ENCODE peak calls at places on chromosomes 6 and 20, in five cellular contexts. H is fibroblast of lung, G is kidney, T is neuronal stem cell, V is neural progenitor cell. Q is an unnamed sample. For H3K4me1, the result is how much of the 10 kb centered on the place peaks cover.

GRCh38 chr6:56594699-56595098 is 48.0 kb downstream of the DST start:
- DNase-seq in H (no peak), G (no peak), T (no peak), V (no peak), Q (peak)

GRCh38 chr20:44888226-44889103 is 3.0 kb downstream of the YWHAB start:
- DNase-seq in H (no peak), G (no peak), T (no peak), V (no peak), Q (no peak)

GRCh38 chr6:143896096-143896880 is 32.0 kb downstream of the ZC2HC1B start:
- DNase-seq in H (no peak), G (no peak), T (no peak), V (no peak), Q (no peak)

GRCh38 chr6:2846873-2847224 is 5.2 kb upstream of the SERPINB1 start:
- DNase-seq in H (no peak), G (no peak), T (no peak), V (no peak), Q (no peak)

GRCh38 chr6:117829594-117830319 is 77.3 kb upstream of the SLC35F1 start:
- DNase-seq in H (peak), G (no peak), T (peak), V (peak), Q (peak)

GRCh38 chr20:46546936-46547335 is 3.5 kb downstream of the OCSTAMP start:
- DNase-seq in H (no peak), G (no peak), T (no peak), V (no peak), Q (no peak)

GRCh38 chr20:21096321-21097043 is 9.7 kb downstream of the LINC00237 start:
- DNase-seq in H (no peak), G (no peak), T (no peak), V (peak), Q (no peak)

GRCh38 chr6:85362652-85363310 is 87.1 kb upstream of the NT5E start:
- DNase-seq in H (peak), G (no peak), T (no peak), V (no peak), Q (no peak)

GRCh38 chr6:75285156-75285639 is 606 bp upstream of the TMEM30A start:
- DNase-seq in H (no peak), G (no peak), T (no peak), V (no peak), Q (no peak)

GRCh38 chr20:13865825-13866351 is 81.1 kb downstream of the NDUFAF5 start:
- DNase-seq in H (peak), G (no peak), T (no peak), V (no peak), Q (no peak)

GRCh38 chr6:42441059-42441471 is 10.7 kb downstream of the TRERF1 start:
- DNase-seq in H (peak), G (no peak), T (no peak), V (no peak), Q (no peak)

GRCh38 chr6:105981888-105982358 is 104.2 kb upstream of the PRDM1 start:
- DNase-seq in H (no peak), G (peak), T (no peak), V (no peak), Q (no peak)

GRCh38 chr6:111674413-111674812 is 68.7 kb upstream of the TRAF3IP2 start:
- DNase-seq in H (no peak), G (no peak), T (no peak), V (no peak), Q (no peak)

GRCh38 chr20:45993197-45993951 is 15.3 kb upstream of the MMP9 start:
- DNase-seq in H (peak), G (peak), T (no peak), V (no peak), Q (no peak)

DNA sequence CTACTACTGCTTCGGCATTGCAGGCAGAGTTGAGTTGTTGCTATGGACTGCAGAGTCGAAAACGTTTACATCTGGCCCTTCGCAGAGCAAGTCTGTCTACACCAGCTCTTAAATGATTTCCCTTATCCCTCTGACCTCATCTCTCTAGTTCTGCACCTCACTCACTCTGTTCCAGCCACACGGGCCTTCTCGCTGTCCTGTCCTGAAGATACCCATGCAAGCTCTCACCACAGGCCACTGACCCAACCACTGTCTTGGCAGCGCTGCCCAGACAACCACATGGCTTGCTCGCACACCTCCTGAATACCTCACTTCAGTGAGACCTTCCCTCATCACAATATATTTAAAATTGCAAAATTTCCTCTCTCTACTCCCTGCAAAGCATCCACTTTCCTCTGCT is 31.4 kb downstream of the B4GALT5 start:
- DNase-seq in H (no peak), G (no peak), T (no peak), V (no peak), Q (no peak)
- H3K9ac ChIP-seq in H (no peak), G (no peak), T (no peak), V (no peak), Q (no peak)

GRCh38 chr6:34355889-34356288 is 36.6 kb downstream of the NUDT3 start:
- DNase-seq in H (no peak), G (no peak), T (no peak), V (no peak), Q (no peak)
- H3K4me1 ChIP-seq in H (under half), G (under half), T (under half), V (under half), Q (under half)

GRCh38 chr6:52739134-52739533 is 24.1 kb downstream of the GSTA2 start:
- DNase-seq in H (no peak), G (no peak), T (no peak), V (no peak), Q (no peak)
- H3K9ac ChIP-seq in H (no peak), G (no peak), T (no peak), V (no peak), Q (no peak)

DNA sequence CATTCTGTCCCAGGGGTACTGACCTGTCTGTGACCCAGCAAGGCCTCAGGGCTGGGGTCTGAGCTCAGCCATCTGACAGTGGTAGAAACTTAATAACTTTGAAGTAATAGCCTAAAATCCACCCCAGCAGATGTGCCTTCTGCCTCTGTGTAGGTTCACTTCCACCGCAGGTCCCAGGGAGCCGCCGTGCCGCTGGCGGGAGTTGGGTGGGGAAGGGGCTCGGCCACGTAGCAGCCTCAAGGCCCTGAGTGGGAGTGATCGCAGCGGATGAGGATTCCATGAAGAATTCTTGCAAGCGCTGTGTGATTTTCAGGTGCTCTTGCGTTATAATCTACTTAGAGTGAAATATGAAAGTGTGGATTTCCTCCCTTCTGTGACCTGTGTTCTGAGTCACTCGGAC is 163.7 kb downstream of the DTNBP1 start:
- DNase-seq in H (no peak), G (no peak), T (no peak), V (no peak), Q (no peak)
- H3K4me1 ChIP-seq in H (under half), G (under half), T (under half), V (under half), Q (under half)

GRCh38 chr6:26124550-26125014 is 37.4 kb downstream of the HFE start:
- DNase-seq in H (no peak), G (no peak), T (no peak), V (no peak), Q (peak)
- H3K9ac ChIP-seq in H (peak), G (peak), T (peak), V (peak), Q (peak)

GRCh38 chr6:156864557-156864956 is 87.4 kb downstream of the ARID1B start:
- DNase-seq in H (peak), G (no peak), T (no peak), V (no peak), Q (no peak)

GRCh38 chr6:156863504-156863903 is 86.3 kb downstream of the ARID1B start:
- DNase-seq in H (no peak), G (no peak), T (no peak), V (no peak), Q (no peak)

GRCh38 chr6:156857573-156857972 is 80.4 kb downstream of the ARID1B start:
- DNase-seq in H (peak), G (no peak), T (no peak), V (no peak), Q (no peak)

GRCh38 chr6:156862711-156863110 is 85.5 kb downstream of the ARID1B start:
- DNase-seq in H (no peak), G (no peak), T (no peak), V (no peak), Q (no peak)

GRCh38 chr6:156859686-156860085 is 82.5 kb downstream of the ARID1B start:
- DNase-seq in H (no peak), G (no peak), T (no peak), V (no peak), Q (no peak)
- H3K4me1 ChIP-seq in H (under half), G (under half), T (under half), V (under half), Q (under half)

GRCh38 chr6:43823879-43824740 is 54.1 kb downstream of the VEGFA start:
- DNase-seq in H (no peak), G (no peak), T (no peak), V (no peak), Q (no peak)

GRCh38 chr6:43823390-43823789 is 53.4 kb downstream of the VEGFA start:
- DNase-seq in H (no peak), G (no peak), T (no peak), V (no peak), Q (no peak)

GRCh38 chr6:43824741-43825064 is 54.7 kb downstream of the VEGFA start:
- DNase-seq in H (no peak), G (no peak), T (no peak), V (no peak), Q (no peak)

GRCh38 chr6:43826739-43827138 is 56.7 kb downstream of the VEGFA start:
- DNase-seq in H (no peak), G (no peak), T (no peak), V (no peak), Q (no peak)

GRCh38 chr6:43825187-43826115 is 55.4 kb downstream of the VEGFA start:
- DNase-seq in H (no peak), G (no peak), T (no peak), V (no peak), Q (no peak)
- H3K9ac ChIP-seq in H (no peak), G (peak), T (peak), V (no peak), Q (no peak)

GRCh38 chr20:2290486-2290885 is 5.3 kb upstream of the TGM3 start:
- DNase-seq in H (no peak), G (no peak), T (no peak), V (no peak), Q (no peak)
- H3K4me1 ChIP-seq in H (under half), G (under half), T (under half), V (under half), Q (under half)

GRCh38 chr20:2867081-2867860 is 6.0 kb upstream of the PTPRA start:
- DNase-seq in H (no peak), G (no peak), T (no peak), V (no peak), Q (no peak)
- H3K9ac ChIP-seq in H (no peak), G (no peak), T (no peak), V (no peak), Q (no peak)